ENCODE peak calls at places on chromosomes 4 and X, in six cellular contexts. Y is A549, N is endothelial cell of umbilical vein, P is GM12878, M is HepG2, S is K562. X is an unnamed sample.

GRCh38 chr4:114599231-114600065 is 841 bp downstream of the UGT8 start:
- DNase-seq in Y (no peak), N (no peak), P (no peak), M (no peak), S (peak), X (no peak)

GRCh38 chr4:169142390-169142789 is 128.4 kb downstream of the SH3RF1 start:
- DNase-seq in Y (no peak), N (no peak), P (no peak), M (no peak), S (no peak), X (no peak)

GRCh38 chr4:155855897-155856296 is 10.2 kb downstream of the ASIC5 start:
- DNase-seq in Y (no peak), N (no peak), P (no peak), M (no peak), S (no peak), X (no peak)

GRCh38 chr4:56907009-56907408 is 691 bp upstream of the REST start:
- DNase-seq in Y (no peak), N (no peak), P (no peak), M (no peak), S (peak), X (peak)

GRCh38 chr4:184688447-184688846 is 38.9 kb downstream of the PRIMPOL start:
- DNase-seq in Y (peak), N (peak), P (no peak), M (no peak), S (no peak), X (no peak)

GRCh38 chr4:112562254-112562653 is 46.3 kb upstream of the NEUROG2 start:
- DNase-seq in Y (no peak), N (no peak), P (no peak), M (no peak), S (no peak), X (no peak)

GRCh38 chr4:53100801-53101581 is 238.9 kb downstream of the RASL11B start:
- DNase-seq in Y (no peak), N (peak), P (no peak), M (no peak), S (no peak), X (no peak)

GRCh38 chrX:129540725-129541184 is 696 bp downstream of the OCRL start:
- DNase-seq in Y (peak), N (peak), P (no peak), M (peak), S (peak), X (peak)

GRCh38 chr4:76188149-76188548 is 25.5 kb downstream of the SCARB2 start:
- DNase-seq in Y (no peak), N (no peak), P (no peak), M (no peak), S (no peak), X (no peak)

GRCh38 chr4:141871086-141871485 is 234.7 kb downstream of the IL15 start:
- DNase-seq in Y (no peak), N (no peak), P (no peak), M (no peak), S (no peak), X (no peak)

GRCh38 chrX:46757052-46757451 is 1.9 kb downstream of the SLC9A7 start:
- DNase-seq in Y (no peak), N (no peak), P (no peak), M (no peak), S (no peak), X (no peak)

GRCh38 chrX:101160001-101160400 is 59.6 kb upstream of the DRP2 start:
- DNase-seq in Y (no peak), N (no peak), P (no peak), M (no peak), S (no peak), X (no peak)

GRCh38 chrX:32137525-32137924 is 1065.7 kb upstream of the FTHL17 start:
- DNase-seq in Y (no peak), N (no peak), P (no peak), M (no peak), S (peak), X (peak)

GRCh38 chrX:3393581-3394111 is 47.2 kb upstream of the MXRA5 start:
- DNase-seq in Y (no peak), N (peak), P (no peak), M (no peak), S (no peak), X (no peak)

GRCh38 chr4:184201179-184201578 is 16.5 kb downstream of the ENPP6 start:
- DNase-seq in Y (no peak), N (no peak), P (no peak), M (no peak), S (no peak), X (no peak)

GRCh38 chrX:9522756-9523155 is 57.9 kb downstream of the TBL1X start:
- DNase-seq in Y (no peak), N (no peak), P (no peak), M (no peak), S (no peak), X (no peak)

GRCh38 chr4:16824278-16824806 is 74.1 kb downstream of the LDB2 start:
- DNase-seq in Y (no peak), N (no peak), P (no peak), M (peak), S (no peak), X (no peak)

GRCh38 chrX:27132851-27133250 is 330.3 kb downstream of the PPP4R3C start:
- DNase-seq in Y (no peak), N (peak), P (no peak), M (no peak), S (no peak), X (no peak)

GRCh38 chrX:109797311-109797975 is 64.4 kb upstream of the ACSL4 start:
- DNase-seq in Y (no peak), N (peak), P (no peak), M (peak), S (no peak), X (no peak)

GRCh38 chr4:155787113-155787710 is 28.4 kb downstream of the GUCY1B1 start:
- DNase-seq in Y (peak), N (peak), P (peak), M (peak), S (peak), X (peak)

GRCh38 chrX:153477039-153477438 is 6.7 kb upstream of the HAUS7 start:
- DNase-seq in Y (no peak), N (peak), P (no peak), M (no peak), S (no peak), X (no peak)

GRCh38 chr4:26326791-26327190 is 6.0 kb downstream of the RBPJ start:
- DNase-seq in Y (no peak), N (no peak), P (no peak), M (no peak), S (no peak), X (peak)

GRCh38 chr4:78610546-78611214 is 59.1 kb downstream of the ANXA3 start:
- DNase-seq in Y (no peak), N (peak), P (no peak), M (no peak), S (peak), X (peak)

GRCh38 chrX:123993326-123993725 is 31.8 kb downstream of the STAG2 start:
- DNase-seq in Y (no peak), N (peak), P (no peak), M (no peak), S (no peak), X (no peak)

GRCh38 chr4:188246488-188246887 is 107.2 kb downstream of the TRIML1 start:
- DNase-seq in Y (no peak), N (no peak), P (no peak), M (no peak), S (no peak), X (peak)

GRCh38 chr4:69896530-69897116 is 34.2 kb upstream of the CSN1S1 start:
- DNase-seq in Y (no peak), N (no peak), P (no peak), M (peak), S (no peak), X (peak)

GRCh38 chrX:16797358-16797757 is 11.1 kb downstream of the TXLNG start:
- DNase-seq in Y (no peak), N (no peak), P (no peak), M (no peak), S (no peak), X (no peak)

GRCh38 chr4:53010320-53010719 is 148.2 kb downstream of the RASL11B start:
- DNase-seq in Y (no peak), N (no peak), P (no peak), M (no peak), S (no peak), X (no peak)

GRCh38 chr4:87392183-87392582 is 1.2 kb upstream of the HSD17B11 start:
- DNase-seq in Y (no peak), N (no peak), P (no peak), M (peak), S (no peak), X (peak)

GRCh38 chr4:87382931-87383330 is 8.1 kb downstream of the HSD17B11 start:
- DNase-seq in Y (no peak), N (no peak), P (no peak), M (no peak), S (no peak), X (no peak)

GRCh38 chr4:87390931-87391782 is at the start of gene HSD17B11:
- DNase-seq in Y (peak), N (peak), P (peak), M (peak), S (peak), X (peak)

GRCh38 chr4:87391783-87392054 is 731 bp upstream of the HSD17B11 start:
- DNase-seq in Y (no peak), N (no peak), P (no peak), M (no peak), S (no peak), X (no peak)

DNA sequence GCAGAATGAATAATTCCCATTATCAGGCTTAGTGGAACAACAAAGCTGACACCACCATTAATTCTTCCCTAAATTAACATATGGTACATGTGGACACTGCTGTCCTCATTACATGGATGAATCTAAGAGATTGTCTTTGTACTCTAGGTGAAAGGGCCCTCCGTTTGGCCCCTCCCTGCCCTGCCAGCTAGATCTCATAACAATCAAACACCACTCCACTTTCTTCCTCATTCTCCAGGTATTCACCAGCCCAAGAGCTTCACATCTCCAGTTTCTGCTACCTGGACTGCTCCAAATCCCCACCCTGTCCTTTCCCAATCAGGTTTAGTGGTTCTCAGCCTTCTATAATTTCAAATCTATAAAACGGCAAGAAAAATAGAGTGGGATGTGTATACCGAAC is 3.8 kb downstream of the HSD17B11 start:
- DNase-seq in Y (no peak), N (no peak), P (no peak), M (no peak), S (no peak), X (no peak)
- TF ChIP-seq POLR2A in Y (no peak), N (no peak), P (no peak), M (no peak), S (no peak), X (no peak)

GRCh38 chr4:156983366-156983765 is 11.8 kb upstream of the PDGFC start:
- DNase-seq in Y (peak), N (peak), P (no peak), M (no peak), S (no peak), X (no peak)
- TF ChIP-seq CTCF in Y (no peak), N (peak), P (no peak), M (no peak), S (no peak), X (no peak)

GRCh38 chr4:146343199-146343598 is 128.9 kb downstream of the REELD1 start:
- DNase-seq in Y (no peak), N (peak), P (peak), M (no peak), S (no peak), X (no peak)

GRCh38 chr4:146338512-146338911 is 124.2 kb downstream of the REELD1 start:
- DNase-seq in Y (no peak), N (no peak), P (no peak), M (no peak), S (no peak), X (no peak)

GRCh38 chr4:146342600-146343192 is 128.4 kb downstream of the REELD1 start:
- DNase-seq in Y (peak), N (peak), P (no peak), M (no peak), S (peak), X (peak)

GRCh38 chr4:146343776-146344175 is 129.4 kb downstream of the REELD1 start:
- DNase-seq in Y (no peak), N (no peak), P (no peak), M (no peak), S (no peak), X (no peak)

DNA sequence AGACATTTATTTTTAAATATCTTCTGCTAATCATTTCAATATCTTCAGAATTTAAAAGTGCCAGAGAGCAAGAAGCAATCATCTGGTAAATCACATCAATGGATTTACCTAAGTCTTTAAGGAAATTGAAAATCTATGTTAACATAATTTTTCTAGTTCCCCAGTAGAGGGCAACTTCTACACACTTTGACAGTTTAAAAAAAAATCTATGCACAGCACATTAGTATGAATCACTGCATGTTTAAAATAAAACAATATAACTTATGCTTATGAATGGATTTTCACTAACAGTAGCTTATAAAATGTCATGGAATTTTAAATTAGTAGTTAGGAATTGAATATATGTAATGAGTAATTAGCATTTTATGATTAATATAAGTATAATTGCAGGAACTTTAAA is 126.5 kb downstream of the REELD1 start:
- DNase-seq in Y (no peak), N (peak), P (no peak), M (no peak), S (no peak), X (peak)
- TF ChIP-seq MYC in Y (no peak), N (no peak), P (no peak), M (no peak), S (no peak), X (no peak)

DNA sequence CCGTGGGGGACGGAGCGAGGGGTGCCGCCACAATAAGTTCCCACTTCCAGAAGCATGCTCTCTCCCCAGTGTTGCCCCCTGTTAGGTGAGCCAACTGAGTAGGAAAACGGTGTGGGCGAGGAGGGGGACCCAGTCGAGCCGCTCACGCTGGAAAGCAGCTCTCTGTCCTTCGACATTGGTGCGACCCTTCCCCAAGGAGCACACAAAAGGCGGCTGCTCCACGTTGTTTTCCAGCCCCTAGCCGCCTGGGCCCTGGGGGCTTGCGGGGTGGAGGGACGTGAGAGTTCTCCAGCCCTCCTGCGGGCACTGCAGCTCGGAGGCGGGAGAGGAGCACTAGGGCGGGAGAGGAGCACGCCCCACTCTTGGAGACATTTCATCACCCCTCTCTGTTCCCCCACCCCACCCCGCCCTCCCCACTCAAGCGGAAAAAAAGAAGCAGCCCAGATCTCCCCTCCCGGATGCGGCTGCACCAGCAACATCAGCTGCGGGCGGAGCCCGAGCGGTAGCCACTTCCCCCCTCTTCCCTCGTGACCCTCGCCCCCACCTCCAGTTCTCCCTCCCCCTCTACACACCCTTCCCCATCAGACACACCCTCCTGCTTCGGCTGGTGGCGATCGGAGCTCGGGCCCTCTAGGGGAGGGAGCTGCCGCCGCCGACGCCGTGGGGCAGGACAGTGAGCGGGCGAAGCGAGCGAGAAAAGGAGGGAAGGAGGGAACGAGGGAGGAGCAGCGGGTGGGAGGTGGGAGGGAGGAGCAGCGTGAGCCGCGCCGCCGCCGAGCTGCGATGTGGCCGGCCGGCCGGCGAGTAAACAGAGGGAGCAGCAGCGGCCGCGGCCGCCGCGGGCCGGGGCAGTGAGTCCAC is at the start of gene DOCK11:
- DNase-seq in Y (peak), N (peak), P (peak), M (peak), S (peak), X (peak)
- TF ChIP-seq POLR2A in Y (no peak), N (no peak), P (peak), M (no peak), S (peak), X (peak)

DNA sequence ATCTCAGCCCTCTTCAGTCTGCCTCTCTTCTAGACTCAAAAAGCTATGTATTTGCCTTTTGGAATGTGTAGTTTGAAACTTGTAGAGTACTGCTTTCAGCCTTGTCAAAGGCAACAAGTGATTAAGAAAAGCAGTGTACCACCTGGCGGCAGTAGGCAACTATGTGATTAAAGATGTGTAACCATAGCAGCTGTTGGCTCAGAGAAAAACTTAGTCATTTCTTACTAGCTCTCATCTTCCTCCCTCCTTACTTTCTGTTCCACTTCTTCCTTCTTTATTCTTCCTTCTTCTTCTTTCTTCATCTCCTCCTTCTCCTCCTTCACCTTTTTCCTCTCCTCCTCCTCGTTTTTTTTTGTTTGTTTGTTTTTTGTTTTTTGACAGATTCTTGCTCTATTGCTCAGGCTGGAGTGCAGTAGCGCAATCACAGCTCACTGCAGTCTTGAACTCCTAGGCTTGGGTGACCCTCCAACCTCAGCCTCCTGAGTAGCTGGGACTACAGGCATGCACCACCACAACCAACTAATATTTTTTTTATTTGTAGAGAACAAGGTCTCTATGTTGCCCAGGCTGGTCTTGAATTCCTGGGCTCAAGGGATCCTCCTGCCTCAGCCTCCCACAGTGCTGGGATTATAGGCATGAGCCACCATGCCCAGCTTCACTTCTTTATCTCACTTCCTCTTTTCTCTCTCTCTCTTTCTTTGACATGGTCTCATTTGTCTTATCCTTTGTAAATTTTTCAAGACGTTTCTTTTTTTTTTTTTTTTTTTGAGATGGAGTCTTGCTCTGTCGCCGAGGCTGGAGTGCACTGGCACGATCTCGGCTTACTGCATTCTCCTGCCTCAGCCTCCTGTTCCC is 32.6 kb downstream of the ABHD18 start:
- DNase-seq in Y (peak), N (no peak), P (peak), M (no peak), S (no peak), X (peak)
- TF ChIP-seq CTCF in Y (peak), N (no peak), P (peak), M (no peak), S (no peak), X (no peak)

GRCh38 chrX:22109442-22109841 is 77.3 kb downstream of the PHEX start:
- DNase-seq in Y (no peak), N (no peak), P (no peak), M (no peak), S (no peak), X (no peak)

GRCh38 chrX:22110729-22111494 is 78.8 kb downstream of the PHEX start:
- DNase-seq in Y (no peak), N (no peak), P (no peak), M (no peak), S (no peak), X (no peak)

DNA sequence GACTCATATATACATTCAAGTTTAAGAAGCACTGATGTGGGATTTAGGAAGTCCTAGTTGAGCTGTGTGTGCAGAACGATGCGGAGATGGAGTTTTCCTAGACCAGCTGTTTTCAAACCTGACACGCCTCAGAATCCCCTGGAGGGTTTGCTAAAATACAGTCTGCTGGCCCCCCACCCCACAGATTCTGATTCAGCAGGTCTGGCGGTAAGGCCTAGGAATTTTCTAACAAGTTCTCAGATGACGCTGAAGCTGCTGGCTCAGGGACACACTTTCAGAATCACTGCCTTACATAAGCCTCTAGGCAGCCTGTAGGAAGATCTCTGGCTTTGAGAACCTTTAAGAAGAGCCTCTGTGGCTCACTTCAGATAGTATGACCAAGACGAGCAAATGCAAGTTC is 73.1 kb downstream of the PHEX start:
- DNase-seq in Y (no peak), N (no peak), P (no peak), M (no peak), S (no peak), X (no peak)
- TF ChIP-seq MYC in Y (no peak), N (no peak), P (no peak), M (no peak), S (no peak), X (no peak)

GRCh38 chrX:151396827-151397740 is at the start of gene VMA21:
- DNase-seq in Y (peak), N (peak), P (peak), M (peak), S (peak), X (peak)
- TF ChIP-seq POLR2A in Y (peak), N (no peak), P (peak), M (peak), S (peak), X (peak)

GRCh38 chrX:39261446-39262147 is 460.3 kb downstream of the MID1IP1 start:
- DNase-seq in Y (peak), N (peak), P (no peak), M (peak), S (peak), X (peak)
- TF ChIP-seq CTCF in Y (peak), N (peak), P (peak), M (peak), S (peak), X (peak)

X was measured in NB4.